ENCODE peak calls at places on chromosome 16, in four cellular contexts. O is ascending aorta, D is fibroblast of mammary gland, V is HCT116. B is an unnamed sample.

GRCh38 chr16:89324056-89325010 is 106.8 kb downstream of the ZNF778 start:
- DNase-seq in O (no peak), D (peak), V (no peak), B (no peak)

GRCh38 chr16:23944381-23944780 is 108.6 kb downstream of the PRKCB start:
- DNase-seq in O (no peak), D (no peak), V (no peak), B (no peak)

GRCh38 chr16:31365131-31365865 is 10.3 kb downstream of the ITGAX start:
- DNase-seq in O (no peak), D (no peak), V (no peak), B (no peak)

GRCh38 chr16:47694543-47694942 is 233.4 kb downstream of the PHKB start:
- DNase-seq in O (no peak), D (no peak), V (no peak), B (no peak)

GRCh38 chr16:55834044-55834443 is 1.1 kb upstream of the CES1 start:
- DNase-seq in O (no peak), D (no peak), V (no peak), B (no peak)

GRCh38 chr16:28873543-28874201 is 4.6 kb upstream of the ATP2A1 start:
- DNase-seq in O (no peak), D (peak), V (no peak), B (peak)

GRCh38 chr16:4704913-4705312 is 11.6 kb downstream of the NUDT16L1 start:
- DNase-seq in O (no peak), D (no peak), V (no peak), B (no peak)

GRCh38 chr16:81480856-81481821 is 36.5 kb downstream of the CMIP start:
- DNase-seq in O (peak), D (peak), V (no peak), B (no peak)

GRCh38 chr16:14310519-14310991 is 239.4 kb downstream of the MRTFB start:
- DNase-seq in O (no peak), D (peak), V (no peak), B (no peak)

GRCh38 chr16:51149721-51150158 is 1.3 kb downstream of the SALL1 start:
- DNase-seq in O (no peak), D (no peak), V (no peak), B (peak)
- H3K4me3 ChIP-seq in O (no peak), D (peak), V (no peak), B (peak)

GRCh38 chr16:57013902-57014301 is 24.5 kb downstream of the NLRC5 start:
- DNase-seq in O (no peak), D (no peak), V (no peak), B (no peak)

GRCh38 chr16:57009641-57010170 is 20.3 kb downstream of the NLRC5 start:
- DNase-seq in O (no peak), D (no peak), V (no peak), B (no peak)

GRCh38 chr16:57013268-57013667 is 23.9 kb downstream of the NLRC5 start:
- DNase-seq in O (no peak), D (peak), V (no peak), B (no peak)

GRCh38 chr16:57008440-57008839 is 19.1 kb downstream of the NLRC5 start:
- DNase-seq in O (no peak), D (no peak), V (no peak), B (no peak)

GRCh38 chr16:57012353-57012752 is 23.0 kb downstream of the NLRC5 start:
- DNase-seq in O (no peak), D (no peak), V (no peak), B (no peak)
- H3K4me3 ChIP-seq in O (no peak), D (no peak), V (no peak), B (no peak)

GRCh38 chr16:50467559-50467942 is 80.6 kb upstream of the NKD1 start:
- DNase-seq in O (peak), D (no peak), V (no peak), B (no peak)
- H3K4me3 ChIP-seq in O (peak), D (no peak), V (no peak), B (no peak)

GRCh38 chr16:22225060-22225459 is 19.0 kb downstream of the EEF2K start:
- DNase-seq in O (peak), D (peak), V (no peak), B (no peak)
- H3K4me3 ChIP-seq in O (no peak), D (no peak), V (no peak), B (no peak)

DNA sequence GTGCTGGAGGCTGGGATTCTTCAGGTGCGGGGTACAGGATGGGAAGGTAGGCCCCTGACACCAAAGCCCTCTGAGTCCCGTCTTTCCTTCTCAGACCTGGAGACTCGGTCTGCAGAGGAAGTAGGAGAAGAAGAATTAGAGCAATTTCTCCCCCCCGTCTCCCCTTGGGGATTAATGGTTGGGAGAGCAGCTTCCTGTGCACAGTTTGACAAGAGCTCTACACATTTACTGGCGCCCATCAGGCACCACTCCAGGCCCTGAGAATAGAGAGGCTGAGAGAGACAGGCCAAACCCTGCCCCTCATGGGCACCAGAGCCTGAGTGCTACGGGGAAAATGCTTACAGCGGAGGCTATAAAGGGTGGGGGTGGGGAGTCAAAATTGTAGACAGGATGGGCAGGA is 3.5 kb upstream of the C16orf74 start:
- DNase-seq in O (no peak), D (no peak), V (no peak), B (no peak)
- H3K4me3 ChIP-seq in O (no peak), D (no peak), V (no peak), B (no peak)

GRCh38 chr16:57284952-57285263 is 436 bp upstream of the PLLP start:
- DNase-seq in O (no peak), D (no peak), V (no peak), B (no peak)

GRCh38 chr16:57282510-57283213 is 1.8 kb downstream of the PLLP start:
- DNase-seq in O (no peak), D (no peak), V (no peak), B (no peak)

GRCh38 chr16:57283214-57283955 is 1.1 kb downstream of the PLLP start:
- DNase-seq in O (no peak), D (no peak), V (no peak), B (no peak)

GRCh38 chr16:57284206-57284951 is at the start of gene PLLP:
- DNase-seq in O (no peak), D (no peak), V (no peak), B (peak)

DNA sequence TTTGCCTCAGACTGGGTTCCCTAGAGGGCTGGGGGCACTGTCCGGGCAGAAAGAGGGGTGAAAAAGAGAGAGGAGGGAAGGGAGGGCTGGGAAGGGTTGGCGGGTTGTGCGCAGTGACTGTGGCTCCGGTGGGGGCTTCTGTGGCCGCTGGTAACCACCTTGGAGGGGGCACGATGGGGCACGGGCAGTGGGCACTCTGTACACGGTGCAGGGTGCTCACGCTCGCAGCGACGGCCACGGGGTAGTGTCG is 591 bp downstream of the PLLP start:
- DNase-seq in O (no peak), D (no peak), V (no peak), B (no peak)
- H3K4me3 ChIP-seq in O (peak), D (no peak), V (peak), B (no peak)